ENCODE peak calls at places on chromosomes 7 and 10, in eight cellular contexts. I, N, Q, R, V, C, H and B are unnamed samples.

GRCh38 chr7:30888783-30889182 is 22.9 kb upstream of the AQP1 start:
- DNase-seq in I (no peak), N (no peak), Q (peak; percentile 48), R (no peak), V (no peak), C (no peak), H (no peak), B (peak; percentile 58)

GRCh38 chr10:92640110-92640509 is 47.2 kb downstream of the KIF11 start:
- DNase-seq in I (peak; percentile 55), N (no peak), Q (no peak), R (no peak), V (no peak), C (no peak), H (no peak), B (peak; percentile 9)

GRCh38 chr7:130740617-130741016 is 6.6 kb upstream of the KLF14 start:
- DNase-seq in I (no peak), N (no peak), Q (no peak), R (no peak), V (no peak), C (no peak), H (no peak), B (no peak)

GRCh38 chr10:93296151-93296550 is 186.0 kb downstream of the MYOF start:
- DNase-seq in I (no peak), N (no peak), Q (no peak), R (no peak), V (no peak), C (no peak), H (no peak), B (no peak)

GRCh38 chr7:20529260-20529659 is 86.2 kb upstream of the ABCB5 start:
- DNase-seq in I (no peak), N (no peak), Q (no peak), R (no peak), V (no peak), C (no peak), H (no peak), B (no peak)

GRCh38 chr10:109773818-109774440 is 149.4 kb downstream of the XPNPEP1 start:
- DNase-seq in I (no peak), N (no peak), Q (no peak), R (no peak), V (no peak), C (no peak), H (no peak), B (no peak)

GRCh38 chr10:17651891-17652290 is 7.9 kb downstream of the STAM start:
- DNase-seq in I (no peak), N (no peak), Q (no peak), R (no peak), V (no peak), C (no peak), H (no peak), B (no peak)

GRCh38 chr10:6223981-6224380 is 21.2 kb downstream of the PFKFB3 start:
- DNase-seq in I (no peak), N (no peak), Q (no peak), R (no peak), V (no peak), C (no peak), H (no peak), B (no peak)

GRCh38 chr10:35517431-35518181 is 87.5 kb upstream of the GJD4 start:
- DNase-seq in I (no peak), N (no peak), Q (peak; percentile 58), R (no peak), V (no peak), C (no peak), H (peak; percentile 34), B (no peak)

GRCh38 chr10:133373104-133373624 is at the start of gene ECHS1:
- DNase-seq in I (peak; percentile 98), N (peak; percentile 93), Q (peak; percentile 97), R (peak; percentile 92), V (peak; percentile 98), C (peak; percentile 97), H (peak; percentile 94), B (peak; percentile 48)
- H3K4me3 ChIP-seq in I (peak within 1 kb of the TSS; percentile 66), N (peak within 1 kb of the TSS; percentile 82), Q (peak within 1 kb of the TSS; percentile 75), R (peak within 1 kb of the TSS; percentile 73), V (peak within 1 kb of the TSS; percentile 70), C (peak within 1 kb of the TSS; percentile 68), H (peak within 1 kb of the TSS; percentile 75), B (peak within 1 kb of the TSS; percentile 98)

DNA sequence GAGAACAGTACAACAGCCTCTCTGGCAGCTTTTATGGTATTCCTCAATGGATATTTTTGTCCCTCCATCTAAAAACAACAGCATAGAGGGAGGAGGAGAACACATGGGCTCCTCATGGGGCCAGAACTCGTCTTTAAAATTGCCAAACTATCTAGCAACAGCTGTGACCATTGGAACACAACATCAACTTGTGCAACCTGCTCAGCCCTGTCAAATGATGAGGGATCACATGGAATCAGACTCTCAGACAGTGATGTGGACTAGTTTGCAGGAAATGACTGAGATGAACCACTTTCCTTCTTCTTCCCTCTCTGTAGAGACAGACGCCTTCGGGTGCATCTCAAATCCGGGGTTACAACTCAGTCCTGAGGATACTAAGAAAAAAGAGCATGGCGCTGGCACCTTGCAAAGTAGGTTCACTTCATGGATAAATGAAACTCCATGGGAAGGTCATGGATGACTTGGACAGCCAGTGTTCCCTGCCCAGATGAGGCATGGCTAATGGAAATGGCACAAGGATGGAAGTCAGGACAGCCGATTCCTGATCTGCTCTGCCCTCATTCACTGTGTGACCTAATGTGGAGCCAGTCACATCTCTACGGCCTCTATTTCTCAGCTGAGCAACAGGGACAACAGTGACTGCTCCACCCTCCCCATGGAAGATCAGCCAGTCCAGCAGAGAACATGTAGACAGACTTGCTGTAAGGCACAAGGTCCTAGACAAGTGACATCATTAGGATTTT is 24.6 kb upstream of the DGKI start:
- DNase-seq in I (no peak), N (no peak), Q (no peak), R (no peak), V (no peak), C (no peak), H (no peak), B (peak; percentile 28)
- TF ChIP-seq CTCF in I (no peak), N (no peak), Q (no peak), R (no peak), V (no peak), C (no peak), H (no peak), B (no peak)

DNA sequence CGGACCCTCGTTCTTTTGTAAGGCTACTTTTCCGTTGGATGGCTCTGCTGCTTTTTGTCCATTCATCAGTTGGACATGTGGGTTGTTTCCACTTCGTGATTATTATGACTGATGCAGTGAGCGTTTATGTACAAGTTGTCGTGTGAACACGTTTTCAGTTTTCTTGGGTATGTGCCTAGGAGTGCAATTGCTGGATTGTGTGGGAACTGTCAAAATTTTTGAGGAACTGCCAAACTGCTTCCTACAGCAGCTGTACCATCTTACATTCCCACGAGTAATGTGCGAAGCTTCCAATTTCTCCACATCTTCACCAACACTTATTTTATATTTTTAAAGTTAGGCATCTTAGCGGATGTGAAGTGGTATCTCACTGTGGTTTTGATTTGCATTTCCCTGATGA is 10.4 kb downstream of the FKBP6 start:
- DNase-seq in I (no peak), N (no peak), Q (no peak), R (no peak), V (no peak), C (no peak), H (no peak), B (no peak)
- H3K27me3 ChIP-seq in I (no peaks in the 10 kb centered on the region), N (no peaks in the 10 kb centered on the region), Q (no peaks in the 10 kb centered on the region), R (no peaks in the 10 kb centered on the region), V (no peaks in the 10 kb centered on the region), C (peaks cover 6% of the 10 kb centered on the region), H (no peaks in the 10 kb centered on the region), B (peaks cover 9% of the 10 kb centered on the region)

GRCh38 chr7:105019269-105019668 is 5.3 kb downstream of the KMT2E start:
- DNase-seq in I (no peak), N (no peak), Q (no peak), R (no peak), V (no peak), C (no peak), H (no peak), B (no peak)
- H3K4me3 ChIP-seq in I (no peak overlapping the region), N (no peak overlapping the region), Q (no peak overlapping the region), R (no peak overlapping the region), V (no peak overlapping the region), C (no peak overlapping the region), H (no peak overlapping the region), B (no peak overlapping the region)

DNA sequence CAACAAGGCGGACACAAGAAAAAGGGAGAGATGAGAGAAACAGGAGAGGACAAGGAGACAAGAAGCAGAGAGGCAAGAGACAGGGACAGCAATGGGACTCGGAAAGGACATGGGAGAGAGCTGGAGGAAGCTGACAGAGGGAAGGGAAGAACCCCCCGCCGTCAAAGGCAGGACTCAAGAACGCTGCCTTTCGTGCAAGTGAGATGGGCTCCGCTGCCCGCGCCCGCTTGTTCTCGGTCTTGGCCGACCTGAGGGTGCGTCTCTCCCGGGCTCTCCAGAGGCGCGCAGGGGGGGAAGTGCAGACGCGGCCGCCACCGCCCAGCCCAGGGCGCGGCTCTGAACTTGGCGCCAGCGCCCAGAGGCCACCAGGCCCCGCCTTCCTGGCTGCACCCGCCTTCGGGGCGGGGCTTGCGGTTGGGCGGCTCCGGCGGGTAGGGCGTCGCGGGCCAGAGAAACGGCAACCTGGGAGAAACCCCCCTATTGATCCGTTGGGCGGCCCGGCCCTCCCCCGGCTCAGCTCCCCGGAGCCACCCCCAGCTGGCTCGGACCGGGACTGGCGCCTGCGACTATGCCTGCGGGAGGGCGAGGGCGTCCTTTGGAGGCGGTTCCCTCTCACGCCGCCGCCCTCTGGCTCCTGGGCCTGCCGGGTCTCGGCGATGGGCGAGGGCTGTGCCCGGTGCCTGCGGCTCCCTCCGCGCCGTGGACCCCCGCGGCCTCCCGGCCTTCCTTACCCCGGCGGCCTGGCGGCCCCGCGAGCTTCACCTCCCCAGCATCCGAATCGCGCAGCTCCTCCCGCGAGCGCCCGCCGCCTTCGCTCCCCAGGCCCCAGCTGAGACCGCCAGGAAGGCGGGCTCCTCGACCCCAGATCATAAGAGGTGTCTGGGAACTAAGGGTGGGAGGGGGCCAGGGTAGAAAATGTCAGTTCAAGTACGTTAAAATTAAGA is 2.2 kb upstream of the ANTXRL start:
- DNase-seq in I (peak; percentile 89), N (peak; percentile 83), Q (peak; percentile 80), R (peak; percentile 75), V (peak; percentile 91), C (peak; percentile 87), H (peak; percentile 50), B (no peak)
- TF ChIP-seq CTCF in I (no peak), N (peak; percentile 9), Q (no peak), R (no peak), V (no peak), C (no peak), H (no peak), B (no peak)